ENCODE peak calls at places on chromosome 17, in eight cellular contexts. One of them, this sample, is unnamed. For H3K4me1, H3K9me3 and H3K36me3, the result is how much of the 10 kb centered on the place peaks cover.

GRCh38 chr17:15957608-15958307 is 12.8 kb downstream of the ADORA2B start:
- DNase-seq in GM12878: no peak
- DNase-seq in BE2C: no peak
- DNase-seq in thoracic aorta: no peak
- DNase-seq in transverse colon: no peak
- DNase-seq in hepatocyte: no peak
- DNase-seq in ascending aorta: no peak
- DNase-seq in H1: no peak
- DNase-seq in this sample: no peak

GRCh38 chr17:75047398-75048098 is 523 bp downstream of the KCTD2 start:
- DNase-seq in GM12878: no peak
- DNase-seq in BE2C: no peak
- DNase-seq in thoracic aorta: no peak
- DNase-seq in transverse colon: peak
- DNase-seq in hepatocyte: peak
- DNase-seq in ascending aorta: peak
- DNase-seq in H1: no peak
- DNase-seq in this sample: no peak

GRCh38 chr17:37605081-37605480 is 4.1 kb downstream of the SYNRG start:
- DNase-seq in GM12878: no peak
- DNase-seq in BE2C: no peak
- DNase-seq in thoracic aorta: no peak
- DNase-seq in transverse colon: no peak
- DNase-seq in hepatocyte: no peak
- DNase-seq in ascending aorta: no peak
- DNase-seq in H1: no peak
- DNase-seq in this sample: no peak

GRCh38 chr17:3475812-3476686 is at the start of gene ASPA:
- DNase-seq in GM12878: no peak
- DNase-seq in BE2C: no peak
- DNase-seq in thoracic aorta: no peak
- DNase-seq in transverse colon: no peak
- DNase-seq in hepatocyte: no peak
- DNase-seq in ascending aorta: no peak
- DNase-seq in H1: no peak
- DNase-seq in this sample: no peak

GRCh38 chr17:80380068-80381061 is 34.6 kb upstream of the ENDOV start:
- DNase-seq in GM12878: no peak
- DNase-seq in BE2C: no peak
- DNase-seq in thoracic aorta: no peak
- DNase-seq in transverse colon: no peak
- DNase-seq in hepatocyte: no peak
- DNase-seq in ascending aorta: no peak
- DNase-seq in H1: no peak
- DNase-seq in this sample: no peak

GRCh38 chr17:74677558-74678466 is 34.9 kb downstream of the CD300LF start:
- DNase-seq in GM12878: no peak
- DNase-seq in BE2C: peak
- DNase-seq in thoracic aorta: no peak
- DNase-seq in transverse colon: no peak
- DNase-seq in hepatocyte: peak
- DNase-seq in ascending aorta: no peak
- DNase-seq in H1: no peak
- DNase-seq in this sample: no peak

GRCh38 chr17:80388175-80388574 is 26.8 kb upstream of the ENDOV start:
- DNase-seq in GM12878: no peak
- DNase-seq in BE2C: no peak
- DNase-seq in thoracic aorta: no peak
- DNase-seq in transverse colon: no peak
- DNase-seq in hepatocyte: no peak
- DNase-seq in ascending aorta: no peak
- DNase-seq in H1: no peak
- DNase-seq in this sample: no peak

GRCh38 chr17:45429338-45430005 is 3.2 kb downstream of the ARHGAP27 start:
- DNase-seq in GM12878: no peak
- DNase-seq in BE2C: no peak
- DNase-seq in thoracic aorta: no peak
- DNase-seq in transverse colon: no peak
- DNase-seq in hepatocyte: peak
- DNase-seq in ascending aorta: no peak
- DNase-seq in H1: no peak
- DNase-seq in this sample: no peak

GRCh38 chr17:57459286-57459915 is 203.1 kb downstream of the MSI2 start:
- DNase-seq in GM12878: no peak
- DNase-seq in BE2C: no peak
- DNase-seq in thoracic aorta: no peak
- DNase-seq in transverse colon: no peak
- DNase-seq in hepatocyte: no peak
- DNase-seq in ascending aorta: no peak
- DNase-seq in H1: no peak
- DNase-seq in this sample: no peak

GRCh38 chr17:977163-977562 is 2.4 kb downstream of the NXN start:
- DNase-seq in GM12878: no peak
- DNase-seq in BE2C: no peak
- DNase-seq in thoracic aorta: no peak
- DNase-seq in transverse colon: no peak
- DNase-seq in hepatocyte: no peak
- DNase-seq in ascending aorta: no peak
- DNase-seq in H1: no peak
- DNase-seq in this sample: no peak

GRCh38 chr17:20063665-20064648 is 54.8 kb downstream of the SPECC1 start:
- DNase-seq in GM12878: peak
- DNase-seq in BE2C: no peak
- DNase-seq in thoracic aorta: peak
- DNase-seq in transverse colon: peak
- DNase-seq in hepatocyte: peak
- DNase-seq in ascending aorta: peak
- DNase-seq in H1: no peak
- DNase-seq in this sample: no peak

GRCh38 chr17:41865596-41865893 is 322 bp upstream of the KLHL11 start:
- DNase-seq in GM12878: peak
- DNase-seq in BE2C: no peak
- DNase-seq in thoracic aorta: no peak
- DNase-seq in transverse colon: no peak
- DNase-seq in hepatocyte: no peak
- DNase-seq in ascending aorta: no peak
- DNase-seq in H1: no peak
- DNase-seq in this sample: no peak

GRCh38 chr17:81309859-81310839 is 15.0 kb upstream of the SLC38A10 start:
- DNase-seq in GM12878: no peak
- DNase-seq in BE2C: peak
- DNase-seq in thoracic aorta: no peak
- DNase-seq in transverse colon: no peak
- DNase-seq in hepatocyte: no peak
- DNase-seq in ascending aorta: no peak
- DNase-seq in H1: no peak
- DNase-seq in this sample: no peak

GRCh38 chr17:48498168-48498840 is 32.5 kb downstream of the HOXB1 start:
- DNase-seq in GM12878: no peak
- DNase-seq in BE2C: no peak
- DNase-seq in thoracic aorta: no peak
- DNase-seq in transverse colon: no peak
- DNase-seq in hepatocyte: no peak
- DNase-seq in ascending aorta: no peak
- DNase-seq in H1: no peak
- DNase-seq in this sample: no peak

GRCh38 chr17:29835438-29836351 is 94.3 kb downstream of the SSH2 start:
- DNase-seq in GM12878: no peak
- DNase-seq in BE2C: no peak
- DNase-seq in thoracic aorta: no peak
- DNase-seq in transverse colon: peak
- DNase-seq in hepatocyte: no peak
- DNase-seq in ascending aorta: no peak
- DNase-seq in H1: no peak
- DNase-seq in this sample: no peak

GRCh38 chr17:54907385-54907784 is 6.7 kb downstream of the TOM1L1 start:
- DNase-seq in GM12878: no peak
- DNase-seq in BE2C: no peak
- DNase-seq in thoracic aorta: no peak
- DNase-seq in transverse colon: no peak
- DNase-seq in hepatocyte: peak
- DNase-seq in ascending aorta: no peak
- DNase-seq in H1: no peak
- DNase-seq in this sample: no peak

GRCh38 chr17:56902350-56902749 is 11.5 kb downstream of the TRIM25 start:
- DNase-seq in GM12878: no peak
- DNase-seq in BE2C: no peak
- DNase-seq in thoracic aorta: no peak
- DNase-seq in transverse colon: no peak
- DNase-seq in hepatocyte: no peak
- DNase-seq in ascending aorta: peak
- DNase-seq in H1: no peak
- DNase-seq in this sample: no peak

GRCh38 chr17:40448639-40449261 is 5.5 kb downstream of the IGFBP4 start:
- DNase-seq in GM12878: no peak
- DNase-seq in BE2C: no peak
- DNase-seq in thoracic aorta: no peak
- DNase-seq in transverse colon: peak
- DNase-seq in hepatocyte: peak
- DNase-seq in ascending aorta: no peak
- DNase-seq in H1: no peak
- DNase-seq in this sample: no peak

DNA sequence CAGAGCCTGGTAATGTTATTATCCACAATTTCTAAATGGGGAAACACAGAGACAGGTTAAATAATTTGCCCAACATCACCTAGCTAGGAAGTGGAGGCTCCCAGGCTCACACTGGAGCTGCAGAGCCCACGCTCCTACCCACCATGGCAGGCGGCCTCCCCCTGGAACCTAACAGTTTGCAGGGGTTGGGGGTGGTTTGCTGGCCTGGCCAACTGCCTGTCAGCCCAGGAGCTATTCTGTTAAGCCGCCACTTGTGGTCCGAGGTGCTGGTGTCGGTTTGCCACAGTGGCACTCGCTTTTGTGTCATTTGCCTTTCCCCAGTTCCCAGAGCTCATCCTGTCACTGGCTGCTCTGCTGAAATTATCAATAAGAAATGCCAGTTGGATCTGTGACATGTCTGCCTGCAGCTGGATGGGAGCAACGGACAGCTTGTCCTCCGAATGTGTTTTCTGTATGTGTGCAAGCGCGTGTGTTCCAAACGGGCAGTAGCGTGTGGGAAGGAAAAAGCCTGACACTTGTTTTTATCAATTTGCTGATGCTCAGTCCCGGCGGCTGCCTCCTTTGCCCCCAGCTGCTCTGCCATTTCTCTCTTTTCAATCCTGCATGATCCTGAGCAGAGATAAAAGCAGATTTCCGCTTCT is 3.8 kb downstream of the PRCD start:
- DNase-seq in GM12878: no peak
- DNase-seq in BE2C: no peak
- DNase-seq in thoracic aorta: no peak
- DNase-seq in transverse colon: no peak
- DNase-seq in hepatocyte: no peak
- DNase-seq in ascending aorta: no peak
- DNase-seq in H1: no peak
- DNase-seq in this sample: no peak
- H3K4me1 ChIP-seq in GM12878: under half
- H3K4me1 ChIP-seq in BE2C: under half
- H3K4me1 ChIP-seq in thoracic aorta: under half
- H3K4me1 ChIP-seq in transverse colon: under half
- H3K4me1 ChIP-seq in hepatocyte: half or more
- H3K4me1 ChIP-seq in ascending aorta: under half
- H3K4me1 ChIP-seq in H1: under half
- H3K4me1 ChIP-seq in this sample: under half

DNA sequence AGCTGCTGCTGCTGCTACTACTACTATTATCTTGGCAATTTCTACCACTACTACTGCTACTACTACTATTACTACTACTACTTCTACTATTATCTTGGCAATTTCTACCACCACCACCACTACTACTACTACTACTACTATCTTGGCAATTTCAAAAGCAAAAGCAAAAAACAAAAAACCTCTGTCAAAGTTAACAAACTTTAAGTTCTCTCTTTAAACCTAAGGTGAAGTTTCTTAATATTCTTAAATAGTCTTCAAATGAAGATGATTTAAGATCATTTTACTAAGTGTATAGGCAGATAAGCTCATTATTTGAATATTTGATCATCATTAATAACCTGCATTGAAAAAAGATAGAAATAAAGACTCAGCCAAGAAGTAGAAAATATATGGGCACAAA is 118.5 kb downstream of the BRIP1 start:
- DNase-seq in GM12878: no peak
- DNase-seq in BE2C: no peak
- DNase-seq in thoracic aorta: no peak
- DNase-seq in transverse colon: no peak
- DNase-seq in hepatocyte: no peak
- DNase-seq in ascending aorta: no peak
- DNase-seq in H1: no peak
- DNase-seq in this sample: no peak
- H3K9me3 ChIP-seq in GM12878: under half
- H3K9me3 ChIP-seq in BE2C: under half
- H3K9me3 ChIP-seq in thoracic aorta: under half
- H3K9me3 ChIP-seq in transverse colon: under half
- H3K9me3 ChIP-seq in hepatocyte: under half
- H3K9me3 ChIP-seq in ascending aorta: under half
- H3K9me3 ChIP-seq in H1: under half
- H3K9me3 ChIP-seq in this sample: under half

GRCh38 chr17:7493941-7494340 is 9.8 kb downstream of the POLR2A start:
- DNase-seq in GM12878: no peak
- DNase-seq in BE2C: no peak
- DNase-seq in thoracic aorta: no peak
- DNase-seq in transverse colon: no peak
- DNase-seq in hepatocyte: no peak
- DNase-seq in ascending aorta: no peak
- DNase-seq in H1: no peak
- DNase-seq in this sample: no peak
- H3K36me3 ChIP-seq in GM12878: under half
- H3K36me3 ChIP-seq in BE2C: under half
- H3K36me3 ChIP-seq in thoracic aorta: under half
- H3K36me3 ChIP-seq in transverse colon: under half
- H3K36me3 ChIP-seq in hepatocyte: under half
- H3K36me3 ChIP-seq in ascending aorta: under half
- H3K36me3 ChIP-seq in H1: under half
- H3K36me3 ChIP-seq in this sample: under half

GRCh38 chr17:72525225-72525988 is 404.6 kb downstream of the SOX9 start:
- DNase-seq in GM12878: no peak
- DNase-seq in BE2C: no peak
- DNase-seq in thoracic aorta: no peak
- DNase-seq in transverse colon: peak
- DNase-seq in hepatocyte: peak
- DNase-seq in ascending aorta: no peak
- DNase-seq in H1: no peak
- DNase-seq in this sample: no peak
- H3K4me1 ChIP-seq in GM12878: under half
- H3K4me1 ChIP-seq in BE2C: under half
- H3K4me1 ChIP-seq in thoracic aorta: under half
- H3K4me1 ChIP-seq in transverse colon: under half
- H3K4me1 ChIP-seq in hepatocyte: under half
- H3K4me1 ChIP-seq in ascending aorta: under half
- H3K4me1 ChIP-seq in H1: under half
- H3K4me1 ChIP-seq in this sample: under half

DNA sequence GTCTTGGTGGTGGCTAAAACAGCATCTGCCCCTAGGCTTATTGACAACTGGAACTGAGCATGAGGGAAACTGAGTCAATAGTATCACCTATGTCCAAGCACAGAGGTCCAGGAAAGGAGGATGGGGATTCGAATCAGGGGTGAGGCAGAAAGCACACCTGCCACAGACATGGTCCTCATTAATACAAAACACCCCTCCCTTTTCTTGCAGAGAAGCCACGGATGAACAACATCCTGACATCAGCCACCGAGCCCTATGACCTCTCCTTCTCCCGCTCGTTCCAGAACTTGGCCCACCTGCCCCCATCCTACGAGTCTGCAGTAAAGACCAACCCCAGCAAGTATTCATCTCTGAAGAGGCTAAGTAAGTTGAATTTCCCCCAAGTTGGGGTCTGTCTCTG is 42.7 kb upstream of the DNAH9 start:
- DNase-seq in GM12878: no peak
- DNase-seq in BE2C: no peak
- DNase-seq in thoracic aorta: no peak
- DNase-seq in transverse colon: no peak
- DNase-seq in hepatocyte: no peak
- DNase-seq in ascending aorta: no peak
- DNase-seq in H1: no peak
- DNase-seq in this sample: no peak
- H3K9me3 ChIP-seq in GM12878: under half
- H3K9me3 ChIP-seq in BE2C: under half
- H3K9me3 ChIP-seq in thoracic aorta: under half
- H3K9me3 ChIP-seq in transverse colon: under half
- H3K9me3 ChIP-seq in hepatocyte: under half
- H3K9me3 ChIP-seq in ascending aorta: under half
- H3K9me3 ChIP-seq in H1: under half
- H3K9me3 ChIP-seq in this sample: under half